ENCODE peak calls at places on chromosome 11, in five cellular contexts. R, I, X, B and J are unnamed samples.

GRCh38 chr11:58642120-58642625 is 19.7 kb downstream of the CNTF start:
- DNase-seq in R (no peak), I (no peak), X (no peak), B (no peak), J (no peak)

GRCh38 chr11:116641561-116642045 is 131.2 kb downstream of the BUD13 start:
- DNase-seq in R (no peak), I (no peak), X (peak; percentile 34), B (no peak), J (no peak)

GRCh38 chr11:6497069-6497839 is at the start of gene DNHD1:
- DNase-seq in R (no peak), I (peak; percentile 78), X (peak; percentile 57), B (no peak), J (no peak)

GRCh38 chr11:33258631-33259184 is 1.5 kb downstream of the HIPK3 start:
- DNase-seq in R (no peak), I (peak; percentile 80), X (no peak), B (peak; percentile 56), J (no peak)

GRCh38 chr11:62456630-62457029 is 37.8 kb downstream of the SCGB1A1 start:
- DNase-seq in R (no peak), I (no peak), X (no peak), B (no peak), J (no peak)

GRCh38 chr11:20087118-20087521 is 73.2 kb downstream of the DBX1 start:
- DNase-seq in R (no peak), I (no peak), X (no peak), B (peak; percentile 76), J (no peak)

GRCh38 chr11:115659061-115659963 is 155.1 kb upstream of the CADM1 start:
- DNase-seq in R (no peak), I (no peak), X (peak; percentile 41), B (peak; percentile 41), J (no peak)

GRCh38 chr11:119990306-119991021 is 147.4 kb downstream of the TRIM29 start:
- DNase-seq in R (no peak), I (no peak), X (peak; percentile 74), B (no peak), J (no peak)

GRCh38 chr11:21625982-21626381 is 566.9 kb upstream of the ANO5 start:
- DNase-seq in R (no peak), I (peak; percentile 60), X (no peak), B (no peak), J (no peak)

GRCh38 chr11:33083918-33084317 is 44.5 kb downstream of the TCP11L1 start:
- DNase-seq in R (no peak), I (no peak), X (no peak), B (no peak), J (no peak)

GRCh38 chr11:12090761-12091261 is 19.6 kb upstream of the MICAL2 start:
- DNase-seq in R (no peak), I (no peak), X (no peak), B (no peak), J (no peak)

GRCh38 chr11:1844221-1845094 is 5.7 kb downstream of the TNNI2 start:
- DNase-seq in R (no peak), I (no peak), X (peak; percentile 75), B (no peak), J (no peak)

GRCh38 chr11:67501854-67502253 is 3.3 kb downstream of the PITPNM1 start:
- DNase-seq in R (no peak), I (no peak), X (no peak), B (no peak), J (no peak)
- TF ChIP-seq CTCF in R (no peak), I (no peak), X (no peak), B (no peak), J (no peak)

GRCh38 chr11:76859708-76860233 is 947 bp upstream of the ACER3 start:
- DNase-seq in R (no peak), I (no peak), X (no peak), B (no peak), J (no peak)

GRCh38 chr11:76857776-76858461 is 2.8 kb upstream of the ACER3 start:
- DNase-seq in R (no peak), I (no peak), X (no peak), B (no peak), J (no peak)

GRCh38 chr11:76863196-76863777 is 2.6 kb downstream of the ACER3 start:
- DNase-seq in R (no peak), I (no peak), X (peak; percentile 30), B (no peak), J (no peak)

GRCh38 chr11:76860539-76861475 is at the start of gene ACER3:
- DNase-seq in R (peak; percentile 89), I (peak; percentile 94), X (peak; percentile 94), B (peak; percentile 78), J (peak; percentile 70)

DNA sequence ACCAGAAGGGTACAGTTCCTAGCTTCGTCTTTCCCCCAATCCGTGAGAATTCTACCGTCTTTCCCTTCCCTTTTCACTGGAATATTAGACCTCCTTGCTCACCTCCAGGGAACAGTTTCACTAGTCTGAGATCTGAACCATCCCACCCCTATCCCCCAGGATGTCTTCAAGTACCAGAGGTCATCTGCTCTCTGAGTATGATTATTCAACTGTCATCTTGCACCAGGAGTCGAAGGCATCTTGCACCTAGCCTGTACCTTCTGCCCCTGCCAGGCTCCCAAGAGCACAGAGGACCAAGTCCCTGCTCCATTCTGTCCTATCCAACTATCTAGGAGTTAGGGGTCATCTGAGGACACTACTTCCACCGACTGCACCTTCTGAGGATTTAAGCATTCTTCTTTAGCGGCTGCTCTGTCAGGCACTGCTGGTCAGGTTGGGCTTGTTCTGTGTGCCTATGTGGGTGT is 804 bp downstream of the ACER3 start:
- DNase-seq in R (no peak), I (no peak), X (no peak), B (no peak), J (no peak)
- TF ChIP-seq CTCF in R (no peak), I (no peak), X (no peak), B (no peak), J (no peak)

GRCh38 chr11:75424396-75424795 is 8.6 kb downstream of the KLHL35 start:
- DNase-seq in R (no peak), I (no peak), X (no peak), B (no peak), J (no peak)

GRCh38 chr11:75426720-75427086 is 6.3 kb downstream of the KLHL35 start:
- DNase-seq in R (no peak), I (no peak), X (no peak), B (no peak), J (no peak)

GRCh38 chr11:75427181-75427580 is 5.8 kb downstream of the KLHL35 start:
- DNase-seq in R (no peak), I (no peak), X (no peak), B (no peak), J (no peak)

GRCh38 chr11:75423721-75424120 is 9.3 kb downstream of the KLHL35 start:
- DNase-seq in R (no peak), I (no peak), X (no peak), B (no peak), J (no peak)

GRCh38 chr11:75425422-75425821 is 7.6 kb downstream of the KLHL35 start:
- DNase-seq in R (no peak), I (no peak), X (no peak), B (no peak), J (no peak)
- TF ChIP-seq CTCF in R (no peak), I (no peak), X (no peak), B (peak; percentile 16), J (no peak)

GRCh38 chr11:114213622-114214021 is 82.6 kb upstream of the NNMT start:
- DNase-seq in R (no peak), I (no peak), X (no peak), B (no peak), J (no peak)
- TF ChIP-seq CTCF in R (no peak), I (no peak), X (no peak), B (no peak), J (no peak)

GRCh38 chr11:64097468-64098317 is 62.0 kb downstream of the FLRT1 start:
- DNase-seq in R (no peak), I (peak; percentile 82), X (no peak), B (no peak), J (no peak)

GRCh38 chr11:64100345-64100744 is 64.6 kb downstream of the FLRT1 start:
- DNase-seq in R (no peak), I (no peak), X (no peak), B (no peak), J (no peak)

GRCh38 chr11:64098318-64098831 is 62.6 kb downstream of the FLRT1 start:
- DNase-seq in R (no peak), I (no peak), X (no peak), B (no peak), J (no peak)

GRCh38 chr11:64100782-64101358 is 65.0 kb downstream of the MACROD1 start:
- DNase-seq in R (no peak), I (no peak), X (no peak), B (no peak), J (no peak)

DNA sequence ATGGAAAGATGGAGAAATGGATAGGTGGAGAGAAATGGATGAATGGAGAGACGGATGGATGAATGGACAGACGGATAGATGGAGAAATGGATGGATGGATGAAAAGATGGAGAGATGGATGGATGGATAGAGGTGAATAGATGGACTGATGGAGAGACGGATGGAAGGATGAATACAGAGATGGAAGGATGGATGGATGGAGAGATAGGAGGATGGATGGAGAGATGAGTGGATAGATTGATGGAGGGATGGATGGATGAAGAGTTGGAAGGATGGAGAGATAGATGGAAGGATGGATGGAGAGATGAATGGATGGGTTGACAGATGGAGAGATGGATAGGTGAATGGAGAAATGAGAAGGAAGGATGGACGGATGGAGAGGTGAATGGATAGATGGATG is 63.7 kb downstream of the FLRT1 start:
- DNase-seq in R (no peak), I (no peak), X (no peak), B (no peak), J (no peak)
- TF ChIP-seq CTCF in R (no peak), I (no peak), X (no peak), B (no peak), J (peak; percentile 17)

DNA sequence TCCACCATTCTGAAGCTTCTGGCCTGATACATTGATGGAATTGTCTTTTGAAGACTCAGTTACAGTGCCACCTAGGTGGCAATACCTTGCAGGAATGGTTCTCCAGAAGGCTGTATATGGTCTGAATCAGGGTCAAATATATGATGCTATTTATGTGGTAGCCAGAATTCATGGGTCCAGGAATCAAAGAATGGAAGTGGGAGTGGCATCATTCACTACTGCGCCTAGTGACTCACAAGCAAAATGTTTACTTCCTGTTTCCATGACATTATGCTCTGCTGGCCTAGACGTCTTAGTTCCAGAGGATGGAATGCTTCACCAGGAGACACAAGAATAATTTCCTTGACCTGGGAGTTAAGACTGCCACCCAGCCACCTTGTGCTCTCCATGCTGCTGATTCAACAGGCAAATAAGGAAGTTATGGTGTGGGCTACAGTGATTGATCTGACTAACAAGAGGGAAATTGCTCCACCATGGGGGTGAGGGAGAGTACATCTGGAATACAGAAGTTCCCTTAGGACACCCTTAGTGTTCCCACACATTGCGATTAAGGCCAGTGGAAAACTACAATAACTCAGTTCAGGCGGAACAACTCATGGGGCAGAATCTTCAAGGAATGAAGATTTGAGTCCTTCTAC is 491.8 kb downstream of the ETS1 start:
- DNase-seq in R (no peak), I (no peak), X (no peak), B (peak; percentile 76), J (no peak)
- TF ChIP-seq CTCF in R (no peak), I (no peak), X (no peak), B (no peak), J (no peak)

DNA sequence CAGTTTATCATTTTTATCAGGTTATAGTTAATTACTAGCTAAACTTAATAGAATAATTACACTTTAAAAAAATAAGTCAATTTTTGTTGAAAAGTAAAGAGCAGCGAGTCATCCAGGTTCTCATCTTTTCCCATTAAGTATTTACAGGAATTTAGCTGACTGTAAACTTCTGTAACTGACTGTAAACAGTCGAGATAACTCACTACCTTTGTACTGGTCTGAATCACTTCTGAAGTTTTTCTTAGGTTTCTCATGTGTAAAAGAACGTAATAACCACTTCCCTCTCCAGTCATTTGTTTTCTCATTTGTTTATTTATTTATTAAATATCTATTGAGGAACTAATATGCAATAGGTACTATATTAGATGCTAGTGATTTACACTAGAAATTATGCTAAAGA is 270.8 kb downstream of the DYNC2H1 start:
- DNase-seq in R (no peak), I (no peak), X (no peak), B (peak; percentile 70), J (no peak)
- TF ChIP-seq CTCF in R (no peak), I (no peak), X (no peak), B (no peak), J (no peak)